ENCODE peak calls at places on chromosomes 12 and 14, in four cellular contexts. Z, W, I and R are unnamed samples. For H3K27me3, the result is how much of the 10 kb centered on the place peaks cover.

GRCh38 chr12:77946541-77947021 is 115.9 kb downstream of the NAV3 start:
- DNase-seq in Z (no peak), W (no peak), I (no peak), R (no peak)

GRCh38 chr14:103628684-103629502 is at the start of gene KLC1:
- DNase-seq in Z (peak), W (peak), I (peak), R (peak)

GRCh38 chr12:104524026-104524425 is 67.3 kb downstream of the CHST11 start:
- DNase-seq in Z (no peak), W (no peak), I (no peak), R (no peak)

GRCh38 chr12:11731455-11731854 is 82.0 kb downstream of the ETV6 start:
- DNase-seq in Z (no peak), W (no peak), I (no peak), R (no peak)

GRCh38 chr12:57735952-57736742 is 2.4 kb downstream of the AGAP2 start:
- DNase-seq in Z (peak), W (no peak), I (no peak), R (no peak)

GRCh38 chr12:70798016-70798768 is 122.3 kb downstream of the PTPRR start:
- DNase-seq in Z (peak), W (no peak), I (no peak), R (no peak)

GRCh38 chr14:71693373-71693772 is 238.9 kb upstream of the RGS6 start:
- DNase-seq in Z (no peak), W (no peak), I (no peak), R (no peak)

GRCh38 chr12:69903548-69903947 is 78.5 kb downstream of the MYRFL start:
- DNase-seq in Z (peak), W (no peak), I (no peak), R (no peak)

GRCh38 chr12:111439657-111440151 is 34.0 kb downstream of the SH2B3 start:
- DNase-seq in Z (no peak), W (no peak), I (no peak), R (no peak)

GRCh38 chr12:123063535-123063934 is 83.1 kb downstream of the ARL6IP4 start:
- DNase-seq in Z (no peak), W (no peak), I (no peak), R (no peak)

GRCh38 chr12:94595152-94595551 is 55.2 kb downstream of the TMCC3 start:
- DNase-seq in Z (no peak), W (no peak), I (no peak), R (no peak)

GRCh38 chr14:100638211-100638855 is 51.1 kb upstream of the BEGAIN start:
- DNase-seq in Z (no peak), W (no peak), I (no peak), R (no peak)

DNA sequence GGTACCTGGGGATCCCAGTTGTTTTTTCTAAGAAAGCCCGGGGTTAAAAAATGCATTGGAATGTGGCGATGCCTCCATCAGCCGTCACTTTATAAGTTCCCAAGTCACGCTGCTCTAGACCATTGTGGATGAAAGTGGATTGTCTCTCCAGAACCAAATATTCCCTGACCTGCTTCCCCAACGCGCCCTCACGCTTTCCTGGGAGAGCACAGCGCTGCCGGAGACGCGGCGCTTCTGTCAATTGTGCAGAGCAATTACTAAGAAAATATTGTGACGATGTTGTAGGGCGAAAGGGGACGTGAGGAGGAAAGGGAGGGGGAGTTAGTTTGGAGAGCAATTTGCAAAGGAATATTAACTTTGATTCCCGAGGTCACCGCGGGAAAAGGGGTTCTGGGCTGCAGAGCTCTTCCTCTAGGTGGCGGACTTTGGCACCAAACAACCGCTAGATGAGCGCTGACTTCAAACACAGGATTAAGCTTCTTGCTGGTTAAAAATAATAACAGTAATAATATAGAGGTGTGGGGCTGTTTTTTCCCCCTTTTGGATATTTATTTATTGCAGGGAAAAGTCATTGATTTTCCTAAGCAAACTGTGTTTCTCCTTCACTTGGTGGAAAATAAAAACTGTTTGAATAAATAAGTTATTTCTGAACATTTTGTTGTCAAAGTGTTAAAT is 9.6 kb upstream of the FOXG1 start:
- DNase-seq in Z (no peak), W (no peak), I (no peak), R (no peak)
- H3K27me3 ChIP-seq in Z (half or more), W (under half), I (half or more), R (under half)

DNA sequence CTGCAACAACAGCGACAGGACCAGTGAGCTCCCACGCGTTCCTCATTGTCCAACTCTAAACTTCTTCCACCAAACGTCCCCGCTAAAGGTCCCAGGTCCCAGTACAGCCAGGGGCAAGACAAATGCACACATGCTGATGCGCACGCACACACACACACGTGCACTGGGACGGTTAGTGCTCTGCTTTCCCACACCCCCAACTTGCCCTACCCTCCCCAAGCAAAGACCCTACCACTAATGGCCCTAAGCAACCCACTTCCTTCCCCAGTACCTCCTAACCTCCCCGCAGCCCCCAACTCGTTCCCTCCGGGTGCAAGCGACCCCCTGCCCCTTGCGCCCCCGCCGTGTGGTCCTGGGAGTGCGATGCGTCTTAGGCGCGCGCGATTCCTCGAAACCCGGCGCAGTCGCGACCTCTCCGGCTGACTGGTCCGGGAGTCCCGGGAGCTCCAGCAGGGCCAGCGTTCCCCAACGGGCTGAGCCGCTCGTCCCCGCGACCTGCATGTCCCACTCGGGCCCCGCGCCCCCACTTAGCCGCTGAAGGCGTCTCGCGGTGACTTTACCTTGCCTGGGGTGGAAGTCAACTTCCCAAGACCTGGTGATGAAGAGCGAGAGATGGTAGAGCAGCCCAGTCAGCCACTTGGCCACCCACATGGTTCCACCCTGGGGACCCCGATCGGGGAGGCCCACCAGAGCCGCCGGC is 582 bp downstream of the ADAMTS20 start:
- DNase-seq in Z (no peak), W (no peak), I (no peak), R (no peak)
- H3K4me3 ChIP-seq in Z (peak), W (no peak), I (no peak), R (no peak)

GRCh38 chr14:96754845-96755184 is 42.4 kb upstream of the VRK1 start:
- DNase-seq in Z (no peak), W (no peak), I (no peak), R (no peak)
- TF ChIP-seq CTCF in Z (peak), W (no peak), I (no peak), R (no peak)

GRCh38 chr12:42585846-42586226 is 3.7 kb downstream of the PRICKLE1 start:
- DNase-seq in Z (no peak), W (no peak), I (no peak), R (no peak)
- H3K27me3 ChIP-seq in Z (under half), W (under half), I (under half), R (under half)

GRCh38 chr12:40227447-40227846 is 2.6 kb downstream of the LRRK2 start:
- DNase-seq in Z (no peak), W (no peak), I (no peak), R (no peak)

GRCh38 chr12:40225337-40225983 is 663 bp downstream of the LRRK2 start:
- DNase-seq in Z (no peak), W (no peak), I (no peak), R (no peak)

GRCh38 chr12:40225984-40226602 is 1.3 kb downstream of the LRRK2 start:
- DNase-seq in Z (no peak), W (no peak), I (no peak), R (peak)

GRCh38 chr12:40224439-40225291 is at the start of gene LRRK2:
- DNase-seq in Z (peak), W (peak), I (peak), R (peak)

GRCh38 chr12:40226652-40227051 is 1.9 kb downstream of the LRRK2 start:
- DNase-seq in Z (no peak), W (peak), I (peak), R (no peak)
- H3K4me3 ChIP-seq in Z (peak), W (peak), I (peak), R (peak)